ENCODE peak calls at places on chromosomes 3 and 15, in seven cellular contexts. U, S, J, W, N, E and L are unnamed samples.

GRCh38 chr15:87661952-87662351 is 594.6 kb downstream of the NTRK3 start:
- DNase-seq in U (no peak), S (no peak), J (no peak), W (no peak), N (peak), E (no peak), L (no peak)

GRCh38 chr3:66572938-66573710 is 72.3 kb upstream of the LRIG1 start:
- DNase-seq in U (no peak), S (no peak), J (no peak), W (no peak), N (no peak), E (peak), L (peak)

GRCh38 chr15:91278956-91279355 is 178.9 kb downstream of the SV2B start:
- DNase-seq in U (no peak), S (no peak), J (no peak), W (peak), N (no peak), E (no peak), L (no peak)

GRCh38 chr3:192408721-192409151 is 318.6 kb downstream of the FGF12 start:
- DNase-seq in U (no peak), S (no peak), J (no peak), W (peak), N (peak), E (peak), L (peak)

GRCh38 chr3:159238646-159239045 is 436.8 kb downstream of the MFSD1 start:
- DNase-seq in U (no peak), S (no peak), J (no peak), W (no peak), N (no peak), E (no peak), L (no peak)

GRCh38 chr3:12854550-12854949 is 13.2 kb upstream of the RPL32 start:
- DNase-seq in U (no peak), S (no peak), J (no peak), W (no peak), N (no peak), E (no peak), L (no peak)

GRCh38 chr3:16849240-16849639 is 35.5 kb upstream of the PLCL2 start:
- DNase-seq in U (no peak), S (no peak), J (no peak), W (no peak), N (peak), E (peak), L (peak)

GRCh38 chr3:129525341-129525968 is 3.0 kb upstream of the RHO start:
- DNase-seq in U (peak), S (peak), J (no peak), W (peak), N (peak), E (no peak), L (no peak)

GRCh38 chr15:85520650-85521049 is 140.2 kb downstream of the AKAP13 start:
- DNase-seq in U (no peak), S (no peak), J (no peak), W (no peak), N (no peak), E (no peak), L (peak)

GRCh38 chr3:72190050-72190449 is 405.1 kb upstream of the PROK2 start:
- DNase-seq in U (no peak), S (no peak), J (no peak), W (no peak), N (no peak), E (no peak), L (no peak)

GRCh38 chr3:178100881-178101280 is 435.4 kb upstream of the KCNMB2 start:
- DNase-seq in U (no peak), S (no peak), J (no peak), W (no peak), N (no peak), E (no peak), L (peak)

GRCh38 chr15:101437209-101437608 is 52.3 kb downstream of the PCSK6 start:
- DNase-seq in U (no peak), S (no peak), J (no peak), W (peak), N (no peak), E (no peak), L (peak)

GRCh38 chr15:87736401-87736800 is 520.1 kb downstream of the NTRK3 start:
- DNase-seq in U (peak), S (peak), J (no peak), W (no peak), N (peak), E (no peak), L (no peak)

GRCh38 chr15:100943074-100943473 is 23.9 kb downstream of the LRRK1 start:
- DNase-seq in U (no peak), S (no peak), J (no peak), W (no peak), N (no peak), E (no peak), L (no peak)

GRCh38 chr3:176193032-176193698 is 1004.1 kb downstream of the TBL1XR1 start:
- DNase-seq in U (no peak), S (no peak), J (no peak), W (no peak), N (no peak), E (peak), L (no peak)

GRCh38 chr3:141147657-141148056 is 84.0 kb upstream of the PXYLP1 start:
- DNase-seq in U (no peak), S (no peak), J (no peak), W (peak), N (no peak), E (no peak), L (peak)

GRCh38 chr3:36201546-36201945 is 178.8 kb upstream of the STAC start:
- DNase-seq in U (no peak), S (no peak), J (no peak), W (no peak), N (no peak), E (no peak), L (no peak)

GRCh38 chr3:58003093-58003492 is 5.1 kb upstream of the FLNB start:
- DNase-seq in U (no peak), S (no peak), J (no peak), W (no peak), N (no peak), E (no peak), L (no peak)

GRCh38 chr15:79560384-79560783 is 128.2 kb downstream of the MINAR1 start:
- DNase-seq in U (no peak), S (no peak), J (no peak), W (no peak), N (no peak), E (no peak), L (no peak)

GRCh38 chr3:196994056-196994455 is 25.4 kb upstream of the PIGZ start:
- DNase-seq in U (no peak), S (no peak), J (peak), W (no peak), N (no peak), E (no peak), L (no peak)

GRCh38 chr3:166764698-166765318 is 615.3 kb downstream of the ZBBX start:
- DNase-seq in U (no peak), S (no peak), J (no peak), W (no peak), N (no peak), E (no peak), L (no peak)

GRCh38 chr15:38668433-38669159 is 104.0 kb upstream of the RASGRP1 start:
- DNase-seq in U (no peak), S (no peak), J (no peak), W (no peak), N (no peak), E (peak), L (peak)

GRCh38 chr15:69126054-69126469 is 34.4 kb upstream of the GLCE start:
- DNase-seq in U (peak), S (no peak), J (no peak), W (peak), N (peak), E (no peak), L (peak)

GRCh38 chr3:86175593-86175992 is 815.4 kb downstream of the VGLL3 start:
- DNase-seq in U (no peak), S (no peak), J (no peak), W (no peak), N (peak), E (peak), L (peak)

GRCh38 chr3:152159328-152159727 is 109.4 kb upstream of the MBNL1 start:
- DNase-seq in U (peak), S (peak), J (no peak), W (peak), N (peak), E (no peak), L (no peak)

GRCh38 chr3:151544164-151544548 is 83.3 kb upstream of the IGSF10 start:
- DNase-seq in U (no peak), S (no peak), J (no peak), W (no peak), N (no peak), E (no peak), L (peak)

GRCh38 chr3:33717616-33717865 is 513 bp downstream of the CLASP2 start:
- DNase-seq in U (no peak), S (peak), J (peak), W (no peak), N (peak), E (peak), L (no peak)

GRCh38 chr3:42855547-42856380 is 19.9 kb downstream of the CYP8B1 start:
- DNase-seq in U (no peak), S (no peak), J (no peak), W (no peak), N (no peak), E (no peak), L (no peak)

GRCh38 chr15:29050870-29051269 is 165.1 kb downstream of the APBA2 start:
- DNase-seq in U (no peak), S (no peak), J (no peak), W (no peak), N (peak), E (no peak), L (no peak)

GRCh38 chr3:82363131-82363530 is 601.7 kb upstream of the GBE1 start:
- DNase-seq in U (no peak), S (no peak), J (no peak), W (no peak), N (no peak), E (no peak), L (no peak)

GRCh38 chr3:128794788-128795649 is 69.0 kb downstream of the RAB7A start:
- DNase-seq in U (peak), S (peak), J (no peak), W (peak), N (peak), E (peak), L (peak)

GRCh38 chr3:100709840-100710235 is 544 bp downstream of the TFG start:
- DNase-seq in U (no peak), S (peak), J (peak), W (peak), N (no peak), E (peak), L (peak)

GRCh38 chr3:110608566-110608965 is 463.1 kb upstream of the NECTIN3 start:
- DNase-seq in U (no peak), S (no peak), J (no peak), W (no peak), N (no peak), E (no peak), L (no peak)

GRCh38 chr3:115581347-115582135 is 41.8 kb upstream of the GAP43 start:
- DNase-seq in U (no peak), S (no peak), J (no peak), W (peak), N (peak), E (no peak), L (peak)

GRCh38 chr3:86990734-86991481 is at the start of gene VGLL3:
- DNase-seq in U (peak), S (peak), J (no peak), W (peak), N (peak), E (peak), L (peak)

GRCh38 chr3:2334921-2335320 is 236.3 kb downstream of the CNTN4 start:
- DNase-seq in U (no peak), S (no peak), J (no peak), W (no peak), N (no peak), E (no peak), L (peak)